ENCODE peak calls at places on chromosomes 12 and 14, in ten cellular contexts. O is AG20443; N is HTR-8/SVneo; X is choroid plexus epithelial cell; R is hepatocyte; Q is HEK293T; V is CD8-positive, alpha-beta memory T cell; J is A673; C is T1000; E is naive thymus-derived CD8-positive, alpha-beta T cell. G is an unnamed sample.

GRCh38 chr14:34714320-34715107 is at the start of gene CFL2:
- DNase-seq in O (peak; percentile 97), N (peak; percentile 80), X (peak; percentile 56), R (peak; percentile 94), Q (peak; percentile 91), V (peak; percentile 76), J (peak; percentile 88), C (peak; percentile 65), E (peak; percentile 72), G (peak; percentile 75)

GRCh38 chr12:94586589-94587259 is 63.6 kb downstream of the TMCC3 start:
- DNase-seq in O (no peak), N (no peak), X (peak; percentile 19), R (no peak), Q (no peak), V (no peak), J (no peak), C (no peak), E (no peak), G (no peak)

GRCh38 chr14:63078606-63079005 is 33.3 kb upstream of the KCNH5 start:
- DNase-seq in O (no peak), N (no peak), X (no peak), R (no peak), Q (no peak), V (no peak), J (no peak), C (no peak), E (no peak), G (no peak)

GRCh38 chr14:99747167-99747566 is 46.0 kb upstream of the EML1 start:
- DNase-seq in O (no peak), N (no peak), X (no peak), R (no peak), Q (no peak), V (no peak), J (no peak), C (no peak), E (no peak), G (no peak)

GRCh38 chr12:59077153-59077930 is 157.0 kb upstream of the LRIG3 start:
- DNase-seq in O (peak; percentile 14), N (no peak), X (peak; percentile 45), R (peak; percentile 40), Q (no peak), V (no peak), J (no peak), C (no peak), E (no peak), G (no peak)

GRCh38 chr14:105069887-105070759 is 4.9 kb upstream of the GPR132 start:
- DNase-seq in O (peak; percentile 64), N (no peak), X (no peak), R (peak; percentile 8), Q (no peak), V (no peak), J (no peak), C (no peak), E (no peak), G (no peak)

GRCh38 chr14:80942158-80942738 is 710 bp upstream of the CEP128 start:
- DNase-seq in O (no peak), N (no peak), X (no peak), R (no peak), Q (no peak), V (peak; percentile 24), J (no peak), C (no peak), E (peak; percentile 13), G (peak; percentile 13)

GRCh38 chr12:13049816-13050215 is 5.6 kb downstream of the FAM234B start:
- DNase-seq in O (peak; percentile 63), N (no peak), X (peak; percentile 62), R (no peak), Q (no peak), V (no peak), J (peak; percentile 29), C (no peak), E (no peak), G (no peak)

GRCh38 chr12:112549031-112549430 is 130.3 kb downstream of the PTPN11 start:
- DNase-seq in O (no peak), N (no peak), X (no peak), R (no peak), Q (no peak), V (no peak), J (no peak), C (no peak), E (no peak), G (no peak)

GRCh38 chr12:32486158-32486557 is 86.8 kb downstream of the FGD4 start:
- DNase-seq in O (no peak), N (no peak), X (peak; percentile 50), R (no peak), Q (no peak), V (no peak), J (no peak), C (no peak), E (no peak), G (no peak)

GRCh38 chr12:109680521-109681030 is 33.0 kb upstream of the FAM222A start:
- DNase-seq in O (no peak), N (no peak), X (no peak), R (no peak), Q (no peak), V (no peak), J (no peak), C (no peak), E (no peak), G (no peak)

GRCh38 chr12:26524862-26525465 is 308.0 kb downstream of the ITPR2 start:
- DNase-seq in O (no peak), N (no peak), X (peak; percentile 68), R (no peak), Q (peak; percentile 13), V (no peak), J (peak; percentile 24), C (peak; percentile 3), E (no peak), G (no peak)

GRCh38 chr12:60148109-60148508 is 552.3 kb downstream of the SLC16A7 start:
- DNase-seq in O (peak; percentile 58), N (no peak), X (peak; percentile 93), R (peak; percentile 8), Q (no peak), V (no peak), J (no peak), C (no peak), E (no peak), G (no peak)

GRCh38 chr12:13347241-13348043 is 150.9 kb downstream of the EMP1 start:
- DNase-seq in O (peak; percentile 80), N (peak; percentile 1), X (peak; percentile 26), R (peak; percentile 11), Q (no peak), V (no peak), J (peak; percentile 11), C (peak; percentile 62), E (no peak), G (no peak)

GRCh38 chr12:122411537-122411936 is 10.9 kb downstream of the CLIP1 start:
- DNase-seq in O (no peak), N (no peak), X (no peak), R (no peak), Q (no peak), V (no peak), J (no peak), C (no peak), E (no peak), G (no peak)

GRCh38 chr14:92978229-92979021 is 55.5 kb downstream of the CHGA start:
- DNase-seq in O (no peak), N (no peak), X (no peak), R (no peak), Q (no peak), V (no peak), J (no peak), C (no peak), E (no peak), G (no peak)

GRCh38 chr12:122190842-122191668 is 8.1 kb downstream of the LRRC43 start:
- DNase-seq in O (peak; percentile 80), N (peak; percentile 72), X (peak; percentile 73), R (peak; percentile 77), Q (peak; percentile 81), V (peak; percentile 54), J (peak; percentile 73), C (peak; percentile 69), E (peak; percentile 72), G (peak; percentile 47)

GRCh38 chr12:100706029-100706428 is 88.5 kb upstream of the ANO4 start:
- DNase-seq in O (peak; percentile 54), N (no peak), X (peak; percentile 52), R (peak; percentile 21), Q (no peak), V (no peak), J (no peak), C (peak; percentile 75), E (no peak), G (no peak)

GRCh38 chr14:65231286-65231980 is 129.1 kb upstream of the MAX start:
- DNase-seq in O (no peak), N (no peak), X (no peak), R (peak; percentile 31), Q (no peak), V (no peak), J (no peak), C (no peak), E (no peak), G (no peak)

GRCh38 chr12:114913871-114914801 is 230.2 kb upstream of the TBX3 start:
- DNase-seq in O (peak; percentile 39), N (peak; percentile 35), X (peak; percentile 24), R (no peak), Q (peak; percentile 76), V (no peak), J (no peak), C (no peak), E (no peak), G (no peak)

GRCh38 chr14:90521930-90522483 is 125.2 kb downstream of the CALM1 start:
- DNase-seq in O (no peak), N (no peak), X (no peak), R (no peak), Q (no peak), V (no peak), J (no peak), C (no peak), E (no peak), G (no peak)

GRCh38 chr12:96472384-96472783 is 17.0 kb upstream of the CFAP54 start:
- DNase-seq in O (no peak), N (no peak), X (no peak), R (no peak), Q (no peak), V (no peak), J (no peak), C (no peak), E (no peak), G (no peak)

GRCh38 chr12:116069943-116070342 is 207.6 kb downstream of the MED13L start:
- DNase-seq in O (no peak), N (no peak), X (no peak), R (no peak), Q (no peak), V (no peak), J (no peak), C (no peak), E (no peak), G (no peak)

GRCh38 chr12:117966511-117966910 is 2.3 kb downstream of the KSR2 start:
- DNase-seq in O (no peak), N (no peak), X (no peak), R (no peak), Q (no peak), V (no peak), J (no peak), C (no peak), E (no peak), G (no peak)

GRCh38 chr14:24098927-24099813 is 5.1 kb downstream of the PCK2 start:
- DNase-seq in O (no peak), N (no peak), X (no peak), R (no peak), Q (no peak), V (no peak), J (no peak), C (no peak), E (no peak), G (no peak)

GRCh38 chr12:54220092-54220557 is 31.3 kb upstream of the SMUG1 start:
- DNase-seq in O (peak; percentile 64), N (peak; percentile 71), X (peak; percentile 81), R (peak; percentile 81), Q (peak; percentile 66), V (peak; percentile 47), J (peak; percentile 88), C (peak; percentile 98), E (peak; percentile 58), G (peak; percentile 45)

GRCh38 chr14:37565550-37565949 is 29.5 kb downstream of the FOXA1 start:
- DNase-seq in O (no peak), N (no peak), X (no peak), R (no peak), Q (no peak), V (no peak), J (no peak), C (no peak), E (no peak), G (no peak)

GRCh38 chr12:16583991-16584745 is 21.8 kb downstream of the LMO3 start:
- DNase-seq in O (no peak), N (no peak), X (no peak), R (no peak), Q (no peak), V (no peak), J (no peak), C (no peak), E (no peak), G (no peak)

G was measured in central memory CD4-positive, alpha-beta T cell.